ENCODE peak calls at places on chromosomes 12 and 14, in six cellular contexts. One of them, this sample, is unnamed.
A peak's percentile ranks its signal among the peaks of the same experiment; 100 is the strongest.

GRCh38 chr14:93787465-93788306 is 599 bp downstream of the PRIMA1 start:
- DNase-seq in CD8-positive, alpha-beta memory T cell: no peak
- DNase-seq in A549: no peak
- DNase-seq in stomach: no peak
- DNase-seq in cardiac muscle cell: no peak
- DNase-seq in GM23248: no peak
- DNase-seq in this sample: no peak

GRCh38 chr12:52870361-52871290 is 21.8 kb upstream of the KRT78 start:
- DNase-seq in A549: peak; percentile 86
- DNase-seq in GM23248: peak; percentile 56
- DNase-seq in CD8-positive, alpha-beta memory T cell: peak; percentile 67
- DNase-seq in stomach: peak; percentile 81
- DNase-seq in cardiac muscle cell: peak; percentile 56
- DNase-seq in this sample: peak; percentile 71

GRCh38 chr12:64039285-64039871 is 182.7 kb downstream of the KICS2 start:
- DNase-seq in stomach: peak; percentile 64
- DNase-seq in A549: no peak
- DNase-seq in cardiac muscle cell: peak; percentile 48
- DNase-seq in CD8-positive, alpha-beta memory T cell: no peak
- DNase-seq in GM23248: peak; percentile 64
- DNase-seq in this sample: no peak

GRCh38 chr14:78083837-78084236 is 86.3 kb upstream of the NRXN3 start:
- DNase-seq in CD8-positive, alpha-beta memory T cell: no peak
- DNase-seq in stomach: no peak
- DNase-seq in A549: no peak
- DNase-seq in GM23248: peak; percentile 12
- DNase-seq in cardiac muscle cell: no peak
- DNase-seq in this sample: no peak

GRCh38 chr14:52954346-52955214 is 3.7 kb upstream of the FERMT2 start:
- DNase-seq in stomach: no peak
- DNase-seq in cardiac muscle cell: peak; percentile 82
- DNase-seq in GM23248: no peak
- DNase-seq in A549: no peak
- DNase-seq in CD8-positive, alpha-beta memory T cell: no peak
- DNase-seq in this sample: no peak

GRCh38 chr12:79978692-79979091 is 43.8 kb upstream of the PPP1R12A start:
- DNase-seq in stomach: no peak
- DNase-seq in GM23248: no peak
- DNase-seq in CD8-positive, alpha-beta memory T cell: no peak
- DNase-seq in cardiac muscle cell: no peak
- DNase-seq in A549: no peak
- DNase-seq in this sample: no peak

GRCh38 chr14:83779266-83779665 is 1750.7 kb upstream of the FLRT2 start:
- DNase-seq in stomach: no peak
- DNase-seq in GM23248: no peak
- DNase-seq in A549: no peak
- DNase-seq in CD8-positive, alpha-beta memory T cell: no peak
- DNase-seq in cardiac muscle cell: peak; percentile 20
- DNase-seq in this sample: no peak

GRCh38 chr12:89353823-89354629 is 1.7 kb upstream of the DUSP6 start:
- DNase-seq in cardiac muscle cell: peak; percentile 74
- DNase-seq in CD8-positive, alpha-beta memory T cell: peak; percentile 52
- DNase-seq in stomach: peak; percentile 86
- DNase-seq in GM23248: peak; percentile 86
- DNase-seq in A549: peak; percentile 75
- DNase-seq in this sample: peak; percentile 45

GRCh38 chr14:74973003-74973614 is 17.7 kb upstream of the PGF start:
- DNase-seq in A549: no peak
- DNase-seq in stomach: no peak
- DNase-seq in GM23248: no peak
- DNase-seq in CD8-positive, alpha-beta memory T cell: no peak
- DNase-seq in cardiac muscle cell: peak; percentile 61
- DNase-seq in this sample: no peak

GRCh38 chr14:78164226-78164853 is 5.8 kb upstream of the NRXN3 start:
- DNase-seq in CD8-positive, alpha-beta memory T cell: no peak
- DNase-seq in stomach: peak; percentile 47
- DNase-seq in cardiac muscle cell: no peak
- DNase-seq in A549: peak; percentile 60
- DNase-seq in GM23248: peak; percentile 38
- DNase-seq in this sample: no peak

GRCh38 chr14:65179918-65180724 is 77.8 kb upstream of the MAX start:
- DNase-seq in cardiac muscle cell: peak; percentile 89
- DNase-seq in GM23248: peak; percentile 94
- DNase-seq in stomach: peak; percentile 67
- DNase-seq in CD8-positive, alpha-beta memory T cell: no peak
- DNase-seq in A549: peak; percentile 49
- DNase-seq in this sample: no peak

GRCh38 chr12:53048780-53049401 is 974 bp upstream of the TNS2 start:
- DNase-seq in CD8-positive, alpha-beta memory T cell: no peak
- DNase-seq in A549: no peak
- DNase-seq in cardiac muscle cell: peak; percentile 88
- DNase-seq in GM23248: peak; percentile 54
- DNase-seq in stomach: peak; percentile 59
- DNase-seq in this sample: no peak

GRCh38 chr12:124392991-124393790 is 98.3 kb downstream of the RFLNA start:
- DNase-seq in stomach: peak; percentile 95
- DNase-seq in GM23248: peak; percentile 72
- DNase-seq in CD8-positive, alpha-beta memory T cell: no peak
- DNase-seq in A549: no peak
- DNase-seq in cardiac muscle cell: peak; percentile 93
- DNase-seq in this sample: no peak

GRCh38 chr12:59708059-59708458 is 112.2 kb downstream of the SLC16A7 start:
- DNase-seq in cardiac muscle cell: peak; percentile 69
- DNase-seq in GM23248: peak; percentile 75
- DNase-seq in A549: no peak
- DNase-seq in stomach: no peak
- DNase-seq in CD8-positive, alpha-beta memory T cell: no peak
- DNase-seq in this sample: no peak

GRCh38 chr14:98847520-98848468 is 424.2 kb downstream of the BCL11B start:
- DNase-seq in cardiac muscle cell: no peak
- DNase-seq in CD8-positive, alpha-beta memory T cell: no peak
- DNase-seq in stomach: no peak
- DNase-seq in GM23248: no peak
- DNase-seq in A549: no peak
- DNase-seq in this sample: no peak

GRCh38 chr14:103055693-103056092 is 1.7 kb downstream of the CDC42BPB start:
- DNase-seq in CD8-positive, alpha-beta memory T cell: no peak
- DNase-seq in GM23248: peak; percentile 54
- DNase-seq in A549: no peak
- DNase-seq in cardiac muscle cell: peak; percentile 65
- DNase-seq in stomach: no peak
- DNase-seq in this sample: no peak

GRCh38 chr12:43131304-43131703 is 420.7 kb downstream of the ADAMTS20 start:
- DNase-seq in CD8-positive, alpha-beta memory T cell: no peak
- DNase-seq in A549: no peak
- DNase-seq in stomach: no peak
- DNase-seq in cardiac muscle cell: no peak
- DNase-seq in GM23248: no peak
- DNase-seq in this sample: no peak

GRCh38 chr12:127075981-127076380 is 1191.0 kb upstream of the TMEM132C start:
- DNase-seq in stomach: no peak
- DNase-seq in cardiac muscle cell: no peak
- DNase-seq in GM23248: no peak
- DNase-seq in A549: no peak
- DNase-seq in CD8-positive, alpha-beta memory T cell: no peak
- DNase-seq in this sample: no peak

GRCh38 chr12:23084236-23084995 is 459.4 kb downstream of the ETNK1 start:
- DNase-seq in CD8-positive, alpha-beta memory T cell: no peak
- DNase-seq in GM23248: peak; percentile 85
- DNase-seq in stomach: no peak
- DNase-seq in cardiac muscle cell: peak; percentile 83
- DNase-seq in A549: no peak
- DNase-seq in this sample: no peak

GRCh38 chr14:69882915-69883314 is 3.7 kb downstream of the SMOC1 start:
- DNase-seq in stomach: no peak
- DNase-seq in CD8-positive, alpha-beta memory T cell: no peak
- DNase-seq in GM23248: no peak
- DNase-seq in cardiac muscle cell: no peak
- DNase-seq in A549: no peak
- DNase-seq in this sample: no peak

GRCh38 chr12:10190558-10191388 is 11.9 kb downstream of the TMEM52B start:
- DNase-seq in stomach: peak; percentile 56
- DNase-seq in GM23248: peak; percentile 83
- DNase-seq in A549: peak; percentile 75
- DNase-seq in cardiac muscle cell: peak; percentile 72
- DNase-seq in CD8-positive, alpha-beta memory T cell: peak; percentile 34
- DNase-seq in this sample: no peak

GRCh38 chr12:25655702-25656101 is 102.6 kb upstream of the LMNTD1 start:
- DNase-seq in stomach: no peak
- DNase-seq in A549: no peak
- DNase-seq in CD8-positive, alpha-beta memory T cell: no peak
- DNase-seq in cardiac muscle cell: no peak
- DNase-seq in GM23248: no peak
- DNase-seq in this sample: no peak

GRCh38 chr12:7128681-7129593 is at the start of gene RBP5:
- DNase-seq in GM23248: no peak
- DNase-seq in A549: no peak
- DNase-seq in stomach: no peak
- DNase-seq in CD8-positive, alpha-beta memory T cell: no peak
- DNase-seq in cardiac muscle cell: peak; percentile 14
- DNase-seq in this sample: no peak

GRCh38 chr14:21100931-21101330 is at the start of gene TMEM253:
- DNase-seq in GM23248: no peak
- DNase-seq in A549: no peak
- DNase-seq in cardiac muscle cell: no peak
- DNase-seq in stomach: no peak
- DNase-seq in CD8-positive, alpha-beta memory T cell: no peak
- DNase-seq in this sample: no peak

GRCh38 chr12:46677749-46678148 is 148.0 kb downstream of the SLC38A4 start:
- DNase-seq in GM23248: peak; percentile 34
- DNase-seq in A549: peak; percentile 33
- DNase-seq in cardiac muscle cell: peak; percentile 63
- DNase-seq in CD8-positive, alpha-beta memory T cell: no peak
- DNase-seq in stomach: no peak
- DNase-seq in this sample: no peak

GRCh38 chr12:58034712-58035111 is 93.3 kb downstream of the ATP23 start:
- DNase-seq in A549: no peak
- DNase-seq in cardiac muscle cell: no peak
- DNase-seq in CD8-positive, alpha-beta memory T cell: no peak
- DNase-seq in GM23248: no peak
- DNase-seq in stomach: no peak
- DNase-seq in this sample: no peak

GRCh38 chr12:58034311-58034710 is 92.9 kb downstream of the ATP23 start:
- DNase-seq in cardiac muscle cell: peak; percentile 25
- DNase-seq in A549: no peak
- DNase-seq in stomach: no peak
- DNase-seq in CD8-positive, alpha-beta memory T cell: no peak
- DNase-seq in GM23248: no peak
- DNase-seq in this sample: no peak

GRCh38 chr12:58033831-58034230 is 92.5 kb downstream of the ATP23 start:
- DNase-seq in A549: no peak
- DNase-seq in CD8-positive, alpha-beta memory T cell: no peak
- DNase-seq in stomach: no peak
- DNase-seq in cardiac muscle cell: no peak
- DNase-seq in GM23248: no peak
- DNase-seq in this sample: no peak

GRCh38 chr12:58030566-58031279 is 89.4 kb downstream of the ATP23 start:
- DNase-seq in stomach: no peak
- DNase-seq in CD8-positive, alpha-beta memory T cell: no peak
- DNase-seq in GM23248: peak; percentile 82
- DNase-seq in A549: no peak
- DNase-seq in cardiac muscle cell: peak; percentile 20
- DNase-seq in this sample: no peak

GRCh38 chr12:58032156-58032555 is 90.8 kb downstream of the ATP23 start:
- DNase-seq in CD8-positive, alpha-beta memory T cell: no peak
- DNase-seq in stomach: no peak
- DNase-seq in A549: no peak
- DNase-seq in cardiac muscle cell: no peak
- DNase-seq in GM23248: no peak
- DNase-seq in this sample: no peak
- H3K9me3 ChIP-seq in CD8-positive, alpha-beta memory T cell: no peaks in the 10 kb centered on the region
- H3K9me3 ChIP-seq in stomach: peaks cover 34% of the 10 kb centered on the region
- H3K9me3 ChIP-seq in A549: peaks cover 21% of the 10 kb centered on the region
- H3K9me3 ChIP-seq in cardiac muscle cell: no peaks in the 10 kb centered on the region
- H3K9me3 ChIP-seq in GM23248: no peaks in the 10 kb centered on the region
- H3K9me3 ChIP-seq in this sample: peaks cover 2% of the 10 kb centered on the region

GRCh38 chr14:106200539-106201310 is 674.3 kb downstream of the TMEM121 start:
- DNase-seq in CD8-positive, alpha-beta memory T cell: no peak
- DNase-seq in stomach: no peak
- DNase-seq in cardiac muscle cell: no peak
- DNase-seq in GM23248: no peak
- DNase-seq in A549: no peak
- DNase-seq in this sample: no peak

GRCh38 chr14:106201376-106201775 is 675.0 kb downstream of the TMEM121 start:
- DNase-seq in GM23248: no peak
- DNase-seq in A549: no peak
- DNase-seq in cardiac muscle cell: no peak
- DNase-seq in CD8-positive, alpha-beta memory T cell: no peak
- DNase-seq in stomach: no peak
- DNase-seq in this sample: no peak

GRCh38 chr14:106203438-106203837 is 677.1 kb downstream of the TMEM121 start:
- DNase-seq in GM23248: no peak
- DNase-seq in A549: no peak
- DNase-seq in CD8-positive, alpha-beta memory T cell: no peak
- DNase-seq in cardiac muscle cell: no peak
- DNase-seq in stomach: no peak
- DNase-seq in this sample: no peak

GRCh38 chr14:106207316-106207715 is 680.9 kb downstream of the TMEM121 start:
- DNase-seq in A549: no peak
- DNase-seq in CD8-positive, alpha-beta memory T cell: no peak
- DNase-seq in cardiac muscle cell: no peak
- DNase-seq in stomach: no peak
- DNase-seq in GM23248: no peak
- DNase-seq in this sample: no peak

DNA sequence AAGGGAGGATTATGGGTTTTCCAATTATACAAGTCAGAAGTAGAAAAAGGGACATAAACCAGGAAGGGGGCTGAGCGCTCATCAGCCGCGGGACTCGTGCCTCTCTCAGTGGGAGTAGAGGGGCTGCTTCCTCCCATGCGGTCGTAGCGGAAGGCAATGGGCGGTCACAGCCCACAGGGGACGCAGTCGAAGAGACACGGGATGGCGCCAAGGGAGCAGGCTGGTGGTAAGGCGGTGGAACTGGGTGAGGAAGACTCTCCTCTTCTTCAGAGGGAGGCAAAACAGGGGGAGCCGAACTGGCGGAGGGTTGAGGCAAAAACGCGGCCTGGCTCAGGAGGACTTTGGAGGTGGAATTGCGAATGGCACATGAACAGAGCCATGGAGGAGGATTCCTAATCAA is 677.7 kb downstream of the TMEM121 start:
- DNase-seq in cardiac muscle cell: no peak
- DNase-seq in GM23248: no peak
- DNase-seq in stomach: no peak
- DNase-seq in A549: no peak
- DNase-seq in CD8-positive, alpha-beta memory T cell: no peak
- DNase-seq in this sample: no peak
- H3K9me3 ChIP-seq in cardiac muscle cell: peaks cover 3% of the 10 kb centered on the region
- H3K9me3 ChIP-seq in GM23248: no peaks in the 10 kb centered on the region
- H3K9me3 ChIP-seq in stomach: no peaks in the 10 kb centered on the region
- H3K9me3 ChIP-seq in A549: no peaks in the 10 kb centered on the region
- H3K9me3 ChIP-seq in CD8-positive, alpha-beta memory T cell: no peaks in the 10 kb centered on the region
- H3K9me3 ChIP-seq in this sample: no peaks in the 10 kb centered on the region

GRCh38 chr12:133080051-133080618 is 588 bp upstream of the ZNF140 start:
- DNase-seq in GM23248: peak; percentile 99
- DNase-seq in stomach: peak; percentile 97
- DNase-seq in A549: peak; percentile 65
- DNase-seq in CD8-positive, alpha-beta memory T cell: peak; percentile 92
- DNase-seq in cardiac muscle cell: peak; percentile 100
- DNase-seq in this sample: peak; percentile 90
- H3K9me3 ChIP-seq in GM23248: peaks cover 8% of the 10 kb centered on the region
- H3K9me3 ChIP-seq in stomach: peaks cover 84% of the 10 kb centered on the region
- H3K9me3 ChIP-seq in A549: peaks cover 89% of the 10 kb centered on the region
- H3K9me3 ChIP-seq in CD8-positive, alpha-beta memory T cell: peaks cover 51% of the 10 kb centered on the region
- H3K9me3 ChIP-seq in cardiac muscle cell: no peaks in the 10 kb centered on the region
- H3K9me3 ChIP-seq in this sample: peaks cover 25% of the 10 kb centered on the region

GRCh38 chr14:19895282-19895681 is 20.3 kb downstream of the OR4K2 start:
- DNase-seq in A549: no peak
- DNase-seq in stomach: no peak
- DNase-seq in cardiac muscle cell: no peak
- DNase-seq in GM23248: no peak
- DNase-seq in CD8-positive, alpha-beta memory T cell: no peak
- DNase-seq in this sample: no peak
- H3K9me3 ChIP-seq in A549: peaks cover 20% of the 10 kb centered on the region
- H3K9me3 ChIP-seq in stomach: peaks cover 79% of the 10 kb centered on the region
- H3K9me3 ChIP-seq in cardiac muscle cell: no peaks in the 10 kb centered on the region
- H3K9me3 ChIP-seq in GM23248: peaks cover 6% of the 10 kb centered on the region
- H3K9me3 ChIP-seq in CD8-positive, alpha-beta memory T cell: peaks cover 18% of the 10 kb centered on the region
- H3K9me3 ChIP-seq in this sample: peaks cover 5% of the 10 kb centered on the region